ENCODE peak calls at places on chromosomes 2 and 18, in nine cellular contexts. N, Q, X, R, Z, Y, P, L and I are unnamed samples.

GRCh38 chr18:61286867-61287266 is 46.4 kb upstream of the CDH20 start:
- DNase-seq in N (no peak), Q (no peak), X (no peak), R (no peak), Z (no peak), Y (no peak), P (no peak), L (no peak), I (no peak)

GRCh38 chr18:13584826-13585225 is 141.5 kb downstream of the FAM210A start:
- DNase-seq in N (no peak), Q (no peak), X (no peak), R (no peak), Z (no peak), Y (no peak), P (no peak), L (no peak), I (no peak)

GRCh38 chr2:186306754-186307153 is 179.3 kb upstream of the ZC3H15 start:
- DNase-seq in N (no peak), Q (no peak), X (no peak), R (no peak), Z (no peak), Y (no peak), P (no peak), L (no peak), I (no peak)

GRCh38 chr2:145654156-145654555 is 1134.2 kb upstream of the ZEB2 start:
- DNase-seq in N (no peak), Q (no peak), X (no peak), R (no peak), Z (no peak), Y (no peak), P (no peak), L (no peak), I (no peak)

GRCh38 chr2:47541848-47542450 is 139.0 kb downstream of the MSH2 start:
- DNase-seq in N (no peak), Q (no peak), X (no peak), R (no peak), Z (no peak), Y (no peak), P (peak), L (no peak), I (no peak)

GRCh38 chr2:218252509-218253247 is 8.1 kb upstream of the GPBAR1 start:
- DNase-seq in N (no peak), Q (no peak), X (no peak), R (no peak), Z (no peak), Y (no peak), P (peak), L (no peak), I (no peak)

GRCh38 chr2:42234056-42234455 is 64.9 kb downstream of the EML4 start:
- DNase-seq in N (no peak), Q (no peak), X (no peak), R (no peak), Z (peak), Y (no peak), P (peak), L (no peak), I (no peak)

GRCh38 chr2:1621041-1621440 is 123.3 kb downstream of the PXDN start:
- DNase-seq in N (no peak), Q (no peak), X (no peak), R (no peak), Z (no peak), Y (no peak), P (no peak), L (no peak), I (no peak)

GRCh38 chr2:144452169-144453038 is 67.5 kb downstream of the ZEB2 start:
- DNase-seq in N (no peak), Q (no peak), X (no peak), R (no peak), Z (no peak), Y (no peak), P (peak), L (no peak), I (no peak)

GRCh38 chr2:162318280-162319222 is at the start of gene IFIH1:
- DNase-seq in N (peak), Q (peak), X (peak), R (peak), Z (peak), Y (peak), P (peak), L (peak), I (peak)

GRCh38 chr2:62595468-62595867 is 89.5 kb upstream of the TMEM17 start:
- DNase-seq in N (no peak), Q (no peak), X (no peak), R (no peak), Z (no peak), Y (no peak), P (no peak), L (no peak), I (no peak)

GRCh38 chr2:218984239-218985020 is 554 bp downstream of the FEV start:
- DNase-seq in N (no peak), Q (no peak), X (no peak), R (no peak), Z (no peak), Y (no peak), P (no peak), L (no peak), I (no peak)

GRCh38 chr2:38017836-38018235 is 58.1 kb downstream of the CYP1B1 start:
- DNase-seq in N (no peak), Q (no peak), X (no peak), R (no peak), Z (no peak), Y (no peak), P (no peak), L (no peak), I (no peak)

GRCh38 chr2:228613133-228613532 is 431.6 kb upstream of the SPHKAP start:
- DNase-seq in N (peak), Q (no peak), X (no peak), R (no peak), Z (peak), Y (peak), P (peak), L (no peak), I (no peak)

GRCh38 chr2:23900927-23901322 is 26.0 kb downstream of the ATAD2B start:
- DNase-seq in N (peak), Q (no peak), X (peak), R (no peak), Z (peak), Y (no peak), P (peak), L (no peak), I (no peak)

GRCh38 chr2:158723921-158724802 is 71.0 kb upstream of the DAPL1 start:
- DNase-seq in N (peak), Q (peak), X (no peak), R (no peak), Z (no peak), Y (no peak), P (no peak), L (no peak), I (no peak)

GRCh38 chr2:152155209-152155608 is 20.4 kb downstream of the STAM2 start:
- DNase-seq in N (no peak), Q (no peak), X (no peak), R (no peak), Z (no peak), Y (no peak), P (peak), L (no peak), I (no peak)

GRCh38 chr2:64067326-64067725 is 48.1 kb upstream of the VPS54 start:
- DNase-seq in N (no peak), Q (no peak), X (no peak), R (no peak), Z (no peak), Y (no peak), P (no peak), L (no peak), I (no peak)

GRCh38 chr2:227774895-227775842 is 29.5 kb downstream of the SCYGR8 start:
- DNase-seq in N (no peak), Q (no peak), X (no peak), R (no peak), Z (no peak), Y (no peak), P (no peak), L (no peak), I (no peak)

GRCh38 chr2:98463551-98463971 is 18.9 kb downstream of the INPP4A start:
- DNase-seq in N (no peak), Q (no peak), X (no peak), R (no peak), Z (no peak), Y (no peak), P (no peak), L (no peak), I (no peak)

GRCh38 chr2:238408615-238409340 is 17.9 kb upstream of the ASB1 start:
- DNase-seq in N (no peak), Q (no peak), X (no peak), R (no peak), Z (no peak), Y (no peak), P (no peak), L (no peak), I (no peak)

GRCh38 chr2:18412980-18413793 is 147.3 kb downstream of the RDH14 start:
- DNase-seq in N (peak), Q (no peak), X (no peak), R (no peak), Z (no peak), Y (no peak), P (no peak), L (no peak), I (no peak)

GRCh38 chr2:18411571-18411970 is 148.9 kb downstream of the RDH14 start:
- DNase-seq in N (no peak), Q (no peak), X (no peak), R (no peak), Z (no peak), Y (no peak), P (peak), L (no peak), I (no peak)

GRCh38 chr2:18410543-18410942 is 149.9 kb downstream of the RDH14 start:
- DNase-seq in N (no peak), Q (no peak), X (no peak), R (no peak), Z (no peak), Y (no peak), P (no peak), L (no peak), I (no peak)

GRCh38 chr2:18413794-18414396 is 146.6 kb downstream of the RDH14 start:
- DNase-seq in N (peak), Q (no peak), X (peak), R (no peak), Z (peak), Y (no peak), P (peak), L (peak), I (no peak)
- H3K4me3 ChIP-seq in N (no peak), Q (no peak), X (no peak), R (no peak), Z (no peak), Y (no peak), P (peak), L (no peak), I (no peak)

DNA sequence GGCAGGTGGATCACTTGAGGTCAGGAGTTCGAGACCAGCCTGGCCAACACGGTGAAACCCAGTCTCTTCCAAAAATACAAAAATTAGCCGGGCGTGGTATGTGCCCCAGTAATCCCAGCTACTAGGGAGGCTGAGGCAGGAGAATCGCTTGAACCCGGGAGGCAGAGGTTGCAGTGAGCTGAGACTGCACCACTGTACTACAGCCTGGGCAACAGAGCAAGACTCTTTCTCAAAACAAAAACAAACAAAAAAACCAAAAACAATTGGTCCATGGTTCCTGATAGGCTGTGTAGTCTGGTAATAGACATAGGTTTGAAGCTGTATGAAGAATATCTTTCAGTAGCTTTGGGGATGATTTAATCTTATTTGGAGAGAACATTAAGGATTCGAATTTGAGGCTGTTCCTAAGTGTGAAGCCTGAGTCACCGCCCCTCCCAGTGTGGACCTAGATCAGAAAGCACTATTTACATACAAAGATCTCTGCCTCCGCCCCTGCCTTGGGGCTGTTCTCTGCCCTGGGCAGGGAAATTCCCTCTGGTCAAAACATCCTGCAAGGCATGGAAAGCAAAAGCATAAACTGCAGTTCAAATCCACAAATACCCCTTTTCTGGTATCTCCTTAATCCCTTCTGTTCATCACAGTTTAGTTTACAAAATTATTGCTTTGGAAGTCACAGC is 52.8 kb upstream of the PMAIP1 start:
- DNase-seq in N (no peak), Q (no peak), X (no peak), R (no peak), Z (no peak), Y (peak), P (peak), L (no peak), I (peak)
- TF ChIP-seq CTCF in N (no peak), Q (no peak), X (no peak), R (no peak), Z (no peak), Y (no peak), P (no peak), L (no peak), I (no peak)

GRCh38 chr2:74138219-74138951 is 9.3 kb downstream of the BOLA3 start:
- DNase-seq in N (no peak), Q (no peak), X (no peak), R (no peak), Z (no peak), Y (no peak), P (no peak), L (no peak), I (no peak)
- H3K4me3 ChIP-seq in N (no peak), Q (no peak), X (no peak), R (no peak), Z (no peak), Y (no peak), P (no peak), L (no peak), I (no peak)

DNA sequence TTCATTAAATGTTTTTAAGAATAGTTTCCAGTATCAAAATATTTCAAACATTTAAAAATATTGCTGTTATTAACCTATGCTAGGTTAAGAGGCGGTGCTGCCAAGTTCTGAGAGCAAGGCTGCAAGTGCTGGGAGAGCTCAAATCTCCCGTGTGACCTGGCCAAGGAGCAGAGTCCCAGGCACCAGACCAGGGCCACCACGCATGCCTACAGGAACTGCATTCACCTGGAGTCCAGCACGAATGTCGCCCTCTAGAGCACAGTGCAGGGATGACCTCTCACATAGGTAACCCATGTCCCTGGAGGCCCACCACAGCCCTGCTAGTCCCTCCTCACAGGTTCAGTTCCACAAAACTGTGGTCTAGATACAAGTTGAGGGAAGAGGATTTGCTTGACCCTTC is 120.4 kb upstream of the POU3F3 start:
- DNase-seq in N (peak), Q (no peak), X (no peak), R (no peak), Z (no peak), Y (no peak), P (no peak), L (no peak), I (peak)
- TF ChIP-seq CTCF in N (peak), Q (no peak), X (no peak), R (no peak), Z (no peak), Y (peak), P (no peak), L (no peak), I (peak)

DNA sequence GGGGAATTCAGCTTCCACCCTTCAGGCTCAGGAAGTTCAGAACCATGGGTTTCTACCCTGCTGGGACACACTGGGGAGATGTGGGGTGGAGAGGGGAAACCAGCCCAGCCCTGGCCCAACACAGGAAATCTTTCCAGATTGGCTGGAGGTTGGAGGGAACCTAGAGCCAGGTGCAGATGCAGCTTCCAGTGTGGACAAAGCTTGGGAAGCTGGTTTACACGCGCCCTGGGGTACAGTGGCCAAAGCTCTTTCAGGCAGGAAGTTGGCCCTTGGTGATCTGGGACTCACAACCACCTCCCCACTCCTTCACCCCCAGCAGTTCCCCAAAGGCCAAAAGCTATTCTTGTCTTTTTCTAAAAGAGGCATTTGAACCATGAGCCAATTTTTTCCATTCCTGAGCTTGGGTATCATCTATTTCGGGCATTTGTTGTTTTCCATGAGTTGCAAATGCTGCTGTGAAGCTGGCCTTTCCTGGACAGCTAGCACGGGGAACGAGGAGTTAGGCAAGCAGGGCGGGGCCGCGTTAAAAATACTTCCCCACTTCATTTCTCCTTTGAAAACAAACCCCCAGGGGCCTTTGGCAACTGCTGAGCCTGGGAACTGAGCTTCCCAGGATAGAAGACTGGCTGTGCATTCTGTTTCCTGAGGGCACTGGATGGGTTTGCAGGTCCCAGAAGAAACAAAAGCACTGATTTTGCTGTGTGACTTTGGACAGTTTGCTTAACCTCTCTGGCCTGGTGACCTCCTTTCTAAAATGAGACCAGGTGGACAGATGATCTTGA is 3.1 kb upstream of the ARID5A start:
- DNase-seq in N (no peak), Q (peak), X (peak), R (no peak), Z (peak), Y (no peak), P (peak), L (peak), I (no peak)
- H3K4me3 ChIP-seq in N (no peak), Q (no peak), X (no peak), R (no peak), Z (no peak), Y (no peak), P (no peak), L (no peak), I (no peak)

GRCh38 chr2:135819211-135819610 is 17.8 kb downstream of the LCT start:
- DNase-seq in N (peak), Q (no peak), X (no peak), R (no peak), Z (no peak), Y (peak), P (peak), L (no peak), I (no peak)
- TF ChIP-seq CTCF in N (peak), Q (no peak), X (no peak), R (no peak), Z (peak), Y (peak), P (peak), L (no peak), I (peak)

GRCh38 chr2:167187910-167188595 is 299.8 kb downstream of the XIRP2 start:
- DNase-seq in N (no peak), Q (no peak), X (no peak), R (no peak), Z (no peak), Y (no peak), P (no peak), L (no peak), I (no peak)
- H3K4me3 ChIP-seq in N (no peak), Q (no peak), X (no peak), R (no peak), Z (no peak), Y (no peak), P (no peak), L (no peak), I (no peak)